ENCODE peak calls at places on chromosomes 11 and 22, in six cellular contexts. I is Ammon's horn, R is Panc1, L is cardiac fibroblast, C is HS-5, T is mammary epithelial cell. V is an unnamed sample.

GRCh38 chr11:37972691-37973090 is 1374.7 kb upstream of the RAG2 start:
- DNase-seq in I (no peak), R (no peak), L (peak), C (peak), T (no peak), V (no peak)

GRCh38 chr11:21545701-21546100 is 647.2 kb upstream of the ANO5 start:
- DNase-seq in I (no peak), R (no peak), L (no peak), C (no peak), T (no peak), V (no peak)

GRCh38 chr11:71171024-71171423 is 81.4 kb downstream of the SHANK2 start:
- DNase-seq in I (no peak), R (no peak), L (no peak), C (no peak), T (no peak), V (no peak)

GRCh38 chr11:73326929-73327811 is 19.1 kb downstream of the ARHGEF17 start:
- DNase-seq in I (no peak), R (no peak), L (peak), C (no peak), T (peak), V (no peak)

GRCh38 chr22:23681026-23681809 is 9.6 kb upstream of the RGL4 start:
- DNase-seq in I (no peak), R (no peak), L (no peak), C (no peak), T (no peak), V (no peak)

GRCh38 chr11:119845756-119846155 is 116.8 kb upstream of the NECTIN1 start:
- DNase-seq in I (no peak), R (no peak), L (no peak), C (no peak), T (peak), V (no peak)

GRCh38 chr11:111846640-111847039 is 24.7 kb downstream of the ALG9 start:
- DNase-seq in I (no peak), R (no peak), L (peak), C (peak), T (no peak), V (no peak)

GRCh38 chr11:72676874-72677341 is 2.7 kb upstream of the PDE2A start:
- DNase-seq in I (no peak), R (no peak), L (peak), C (no peak), T (peak), V (no peak)

GRCh38 chr22:49087163-49087562 is 740.5 kb downstream of the BRD1 start:
- DNase-seq in I (no peak), R (no peak), L (no peak), C (no peak), T (no peak), V (no peak)

GRCh38 chr22:18068381-18068988 is 9.3 kb upstream of the PEX26 start:
- DNase-seq in I (no peak), R (no peak), L (peak), C (no peak), T (no peak), V (no peak)

GRCh38 chr11:299951-300735 is 817 bp upstream of the IFITM5 start:
- DNase-seq in I (no peak), R (no peak), L (no peak), C (no peak), T (no peak), V (no peak)

GRCh38 chr11:85844439-85845051 is 10.6 kb upstream of the CCDC83 start:
- DNase-seq in I (no peak), R (no peak), L (peak), C (no peak), T (peak), V (no peak)

GRCh38 chr22:47629791-47630655 is 867.6 kb downstream of the TBC1D22A start:
- DNase-seq in I (no peak), R (no peak), L (no peak), C (no peak), T (no peak), V (no peak)

GRCh38 chr11:77075425-77075905 is 8.7 kb downstream of the CAPN5 start:
- DNase-seq in I (no peak), R (no peak), L (no peak), C (no peak), T (no peak), V (no peak)

GRCh38 chr11:20031155-20032001 is 128.9 kb downstream of the DBX1 start:
- DNase-seq in I (no peak), R (no peak), L (peak), C (peak), T (peak), V (no peak)

GRCh38 chr11:108135845-108136599 is 14.7 kb downstream of the ACAT1 start:
- DNase-seq in I (no peak), R (no peak), L (peak), C (no peak), T (peak), V (no peak)

GRCh38 chr11:36409152-36409713 is 100.8 kb downstream of the TRAF6 start:
- DNase-seq in I (no peak), R (no peak), L (peak), C (no peak), T (no peak), V (no peak)

GRCh38 chr11:107490836-107491235 is 33.2 kb upstream of the CWF19L2 start:
- DNase-seq in I (no peak), R (no peak), L (no peak), C (no peak), T (no peak), V (no peak)

GRCh38 chr22:44603774-44604173 is 98.2 kb upstream of the PRR5 start:
- DNase-seq in I (no peak), R (no peak), L (no peak), C (no peak), T (no peak), V (no peak)

GRCh38 chr11:103892603-103893002 is 143.8 kb upstream of the DDI1 start:
- DNase-seq in I (no peak), R (no peak), L (peak), C (peak), T (no peak), V (no peak)

GRCh38 chr22:24975813-24976341 is 23.4 kb downstream of the KIAA1671 start:
- DNase-seq in I (peak), R (no peak), L (peak), C (no peak), T (no peak), V (no peak)

GRCh38 chr11:66886671-66887221 is 29.9 kb downstream of the LRFN4 start:
- DNase-seq in I (no peak), R (no peak), L (peak), C (no peak), T (no peak), V (no peak)

GRCh38 chr11:1072116-1072820 is 2.4 kb upstream of the MUC2 start:
- DNase-seq in I (peak), R (no peak), L (peak), C (no peak), T (no peak), V (no peak)